ENCODE peak calls at places on chromosomes 13 and 19, in five cellular contexts. K is NCI-H1694; R is activated naive CD4-positive, alpha-beta T cell; F is activated CD4-positive, CD25-positive, alpha-beta regulatory T cell; I is BJ. J is an unnamed sample.

GRCh38 chr13:100566543-100566942 is 22.0 kb downstream of the GGACT start:
- DNase-seq in K (no peak), I (no peak), R (no peak), F (no peak), J (no peak)

GRCh38 chr13:29507356-29507755 is 88.1 kb downstream of the SLC7A1 start:
- DNase-seq in F (no peak), I (no peak), K (peak; percentile 26), R (no peak), J (no peak)

GRCh38 chr13:42174344-42175162 is 97.4 kb upstream of the AKAP11 start:
- DNase-seq in K (no peak), I (peak; percentile 32), F (no peak), R (no peak), J (no peak)

GRCh38 chr19:10769533-10770491 is 51.9 kb downstream of the DNM2 start:
- DNase-seq in R (no peak), F (no peak), K (no peak), I (no peak), J (no peak)

GRCh38 chr19:18697680-18698079 is 14.2 kb downstream of the CRTC1 start:
- DNase-seq in R (no peak), K (no peak), I (no peak), F (no peak), J (no peak)

GRCh38 chr19:13156968-13157882 is 7.0 kb downstream of the IER2 start:
- DNase-seq in I (no peak), K (no peak), F (no peak), R (no peak), J (no peak)

GRCh38 chr19:10290876-10291553 is 1.3 kb downstream of the ICAM5 start:
- DNase-seq in I (no peak), F (no peak), K (no peak), R (peak; percentile 28), J (no peak)

GRCh38 chr19:29121684-29122083 is 91.3 kb downstream of the UQCRFS1 start:
- DNase-seq in K (no peak), R (no peak), F (no peak), I (no peak), J (no peak)

GRCh38 chr19:44752816-44753618 is 4.5 kb downstream of the BCL3 start:
- DNase-seq in I (peak; percentile 78), R (peak; percentile 89), F (peak; percentile 90), K (no peak), J (peak; percentile 88)

GRCh38 chr13:48938308-48938943 is 37.3 kb upstream of the FNDC3A start:
- DNase-seq in R (no peak), I (no peak), F (no peak), K (no peak), J (no peak)

GRCh38 chr19:47582320-47582909 is 9.5 kb upstream of the ZNF541 start:
- DNase-seq in I (no peak), K (no peak), R (no peak), F (no peak), J (no peak)

GRCh38 chr13:75353786-75354193 is 128.2 kb downstream of the TBC1D4 start:
- DNase-seq in K (no peak), F (no peak), R (no peak), I (no peak), J (no peak)

GRCh38 chr13:79988573-79988972 is 352.4 kb downstream of the SPRY2 start:
- DNase-seq in F (no peak), R (no peak), I (peak; percentile 84), K (no peak), J (no peak)

GRCh38 chr13:29688193-29688592 is 92.7 kb upstream of the SLC7A1 start:
- DNase-seq in F (no peak), K (no peak), I (no peak), R (no peak), J (no peak)

GRCh38 chr13:110391273-110391672 is 84.2 kb downstream of the COL4A2 start:
- DNase-seq in K (no peak), F (no peak), R (no peak), I (no peak), J (no peak)

GRCh38 chr13:60147361-60147760 is 16.4 kb downstream of the DIAPH3 start:
- DNase-seq in I (no peak), F (no peak), K (no peak), R (no peak), J (no peak)

GRCh38 chr13:23697772-23698313 is 127.6 kb downstream of the TNFRSF19 start:
- DNase-seq in I (no peak), F (no peak), K (no peak), R (no peak), J (no peak)

GRCh38 chr13:113777311-113778260 is 18.6 kb downstream of the TMEM255B start:
- DNase-seq in F (no peak), R (no peak), K (no peak), I (no peak), J (no peak)

GRCh38 chr19:54462713-54463530 is 656 bp downstream of the LENG9 start:
- DNase-seq in I (no peak), F (peak; percentile 52), R (peak; percentile 50), K (peak; percentile 4), J (peak; percentile 68)

GRCh38 chr13:109697936-109698335 is 88.4 kb downstream of the IRS2 start:
- DNase-seq in K (no peak), I (no peak), F (no peak), R (no peak), J (no peak)

GRCh38 chr19:46297700-46298476 is 1.0 kb downstream of the HIF3A start:
- DNase-seq in K (peak; percentile 59), F (no peak), R (no peak), I (no peak), J (no peak)

GRCh38 chr13:66528139-66528538 is 702.0 kb downstream of the PCDH9 start:
- DNase-seq in R (no peak), I (no peak), F (no peak), K (no peak), J (no peak)

GRCh38 chr19:7138402-7138801 is 68.9 kb downstream of the ZNF557 start:
- DNase-seq in R (no peak), F (no peak), K (no peak), I (no peak), J (no peak)

GRCh38 chr19:50779504-50780457 is 9.5 kb downstream of the GPR32 start:
- DNase-seq in F (no peak), K (no peak), R (no peak), I (no peak), J (no peak)

GRCh38 chr19:12891553-12892021 is 627 bp downstream of the GCDH start:
- DNase-seq in R (no peak), I (no peak), K (no peak), F (no peak), J (no peak)

J was measured in central memory CD8-positive, alpha-beta T cell.